ENCODE peak calls at places on chromosomes 12 and 14, in five cellular contexts. One of them, this sample, is unnamed.

GRCh38 chr14:49982082-49982481 is 89.2 kb downstream of the ARF6 start:
- DNase-seq in transverse colon: no peak
- DNase-seq in psoas muscle: no peak
- DNase-seq in mucosa of descending colon: no peak
- DNase-seq in GM23338: no peak
- DNase-seq in this sample: no peak

GRCh38 chr12:104622942-104623341 is 166.2 kb downstream of the CHST11 start:
- DNase-seq in transverse colon: no peak
- DNase-seq in psoas muscle: no peak
- DNase-seq in mucosa of descending colon: no peak
- DNase-seq in GM23338: peak; percentile 76
- DNase-seq in this sample: no peak

GRCh38 chr14:49962616-49963015 is 69.7 kb downstream of the ARF6 start:
- DNase-seq in transverse colon: peak; percentile 75
- DNase-seq in psoas muscle: no peak
- DNase-seq in mucosa of descending colon: peak; percentile 69
- DNase-seq in GM23338: no peak
- DNase-seq in this sample: peak; percentile 50

GRCh38 chr14:68762944-68763831 is 29.7 kb downstream of the ZFP36L1 start:
- DNase-seq in transverse colon: no peak
- DNase-seq in psoas muscle: peak; percentile 53
- DNase-seq in mucosa of descending colon: peak; percentile 47
- DNase-seq in GM23338: peak; percentile 72
- DNase-seq in this sample: no peak

GRCh38 chr12:105289114-105289904 is 41.2 kb upstream of the C12orf75 start:
- DNase-seq in transverse colon: no peak
- DNase-seq in psoas muscle: no peak
- DNase-seq in mucosa of descending colon: no peak
- DNase-seq in GM23338: no peak
- DNase-seq in this sample: no peak

GRCh38 chr12:76018111-76018510 is 13.5 kb downstream of the PHLDA1 start:
- DNase-seq in transverse colon: no peak
- DNase-seq in psoas muscle: no peak
- DNase-seq in mucosa of descending colon: no peak
- DNase-seq in GM23338: peak; percentile 56
- DNase-seq in this sample: peak; percentile 64

GRCh38 chr14:55028066-55028465 is 1.0 kb downstream of the SOCS4 start:
- DNase-seq in transverse colon: no peak
- DNase-seq in psoas muscle: no peak
- DNase-seq in mucosa of descending colon: no peak
- DNase-seq in GM23338: no peak
- DNase-seq in this sample: no peak

GRCh38 chr12:68487721-68488309 is 122.9 kb upstream of the RAP1B start:
- DNase-seq in transverse colon: no peak
- DNase-seq in psoas muscle: no peak
- DNase-seq in mucosa of descending colon: no peak
- DNase-seq in GM23338: peak; percentile 54
- DNase-seq in this sample: no peak

DNA sequence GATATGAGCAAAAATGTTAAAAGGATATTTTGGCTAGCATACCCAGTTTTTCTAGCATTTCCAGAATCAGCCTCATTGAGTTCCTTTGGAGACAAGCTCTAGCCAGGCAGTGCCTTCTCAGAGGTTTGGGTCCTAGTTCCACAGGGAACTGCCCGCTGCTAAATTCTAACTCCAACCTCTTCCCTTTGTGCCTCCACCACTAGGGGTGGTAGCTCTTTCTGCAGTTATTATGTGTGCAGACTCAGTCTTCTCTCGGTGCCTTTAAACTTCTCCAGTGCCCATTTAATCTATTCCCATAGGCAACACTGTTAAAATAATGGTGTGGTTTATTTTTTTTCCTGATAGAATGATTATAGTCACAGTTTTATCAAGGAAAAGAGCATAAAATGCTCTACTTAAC is 21.5 kb upstream of the SLC25A3 start:
- DNase-seq in transverse colon: no peak
- DNase-seq in psoas muscle: no peak
- DNase-seq in mucosa of descending colon: no peak
- DNase-seq in GM23338: peak; percentile 67
- DNase-seq in this sample: no peak
- TF ChIP-seq CTCF in transverse colon: no peak
- TF ChIP-seq CTCF in psoas muscle: no peak
- TF ChIP-seq CTCF in mucosa of descending colon: no peak
- TF ChIP-seq CTCF in GM23338: peak; percentile 56
- TF ChIP-seq CTCF in this sample: no peak

DNA sequence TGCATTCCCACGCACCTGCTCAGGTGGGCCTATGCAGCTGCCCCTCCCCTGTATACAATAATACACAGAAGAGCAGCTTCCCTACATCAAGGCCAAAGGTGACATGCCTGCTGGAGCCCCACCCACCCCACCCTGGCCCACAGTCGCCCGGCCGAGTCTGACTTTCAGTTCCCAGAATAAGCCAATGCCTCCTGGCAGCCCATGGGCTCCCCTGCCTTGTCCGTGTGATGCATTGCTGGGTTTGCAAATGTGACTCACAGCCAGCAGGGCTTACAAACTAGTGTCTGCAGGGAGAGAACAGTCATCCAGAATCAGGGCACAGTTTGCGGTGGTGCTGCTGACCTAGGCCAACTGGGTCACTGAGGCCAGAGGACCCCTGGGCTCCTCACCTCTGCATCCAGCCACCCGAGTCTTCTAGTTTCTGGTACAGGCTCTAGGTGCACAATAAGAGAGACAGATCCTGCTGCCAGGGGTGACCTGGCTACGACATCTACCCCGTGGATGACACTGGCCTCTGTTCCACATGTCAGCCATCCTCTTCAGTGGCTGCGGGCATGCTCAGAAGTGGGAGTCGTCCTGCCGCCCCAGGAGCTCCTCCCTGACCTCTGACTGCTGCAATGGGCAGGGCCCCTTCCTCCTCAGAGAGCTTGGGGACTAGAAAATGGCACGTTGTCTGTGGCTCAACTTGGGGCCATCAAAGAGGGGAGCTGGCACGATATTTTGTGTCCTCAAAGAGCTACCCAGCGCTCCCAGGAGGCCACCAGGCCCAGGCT is 84.5 kb downstream of the CHGA start:
- DNase-seq in transverse colon: peak; percentile 62
- DNase-seq in psoas muscle: peak; percentile 65
- DNase-seq in mucosa of descending colon: peak; percentile 38
- DNase-seq in GM23338: no peak
- DNase-seq in this sample: no peak
- H3K4me1 ChIP-seq in transverse colon: peaks cover 33% of the 10 kb centered on the region
- H3K4me1 ChIP-seq in psoas muscle: peaks cover 39% of the 10 kb centered on the region
- H3K4me1 ChIP-seq in mucosa of descending colon: peaks cover 25% of the 10 kb centered on the region
- H3K4me1 ChIP-seq in GM23338: no peaks in the 10 kb centered on the region
- H3K4me1 ChIP-seq in this sample: peaks cover 59% of the 10 kb centered on the region

GRCh38 chr12:120172053-120172452 is 22.5 kb downstream of the GCN1 start:
- DNase-seq in transverse colon: no peak
- DNase-seq in psoas muscle: no peak
- DNase-seq in mucosa of descending colon: no peak
- DNase-seq in GM23338: no peak
- DNase-seq in this sample: no peak

GRCh38 chr12:120169946-120170345 is 24.6 kb downstream of the GCN1 start:
- DNase-seq in transverse colon: no peak
- DNase-seq in psoas muscle: no peak
- DNase-seq in mucosa of descending colon: no peak
- DNase-seq in GM23338: no peak
- DNase-seq in this sample: no peak

GRCh38 chr12:120167529-120168095 is 26.9 kb downstream of the GCN1 start:
- DNase-seq in transverse colon: no peak
- DNase-seq in psoas muscle: no peak
- DNase-seq in mucosa of descending colon: no peak
- DNase-seq in GM23338: no peak
- DNase-seq in this sample: no peak

GRCh38 chr12:120170631-120171030 is 23.9 kb downstream of the GCN1 start:
- DNase-seq in transverse colon: no peak
- DNase-seq in psoas muscle: no peak
- DNase-seq in mucosa of descending colon: no peak
- DNase-seq in GM23338: no peak
- DNase-seq in this sample: no peak

GRCh38 chr12:120168337-120168736 is 26.2 kb downstream of the GCN1 start:
- DNase-seq in transverse colon: no peak
- DNase-seq in psoas muscle: no peak
- DNase-seq in mucosa of descending colon: no peak
- DNase-seq in GM23338: no peak
- DNase-seq in this sample: no peak
- TF ChIP-seq CTCF in transverse colon: no peak
- TF ChIP-seq CTCF in psoas muscle: no peak
- TF ChIP-seq CTCF in mucosa of descending colon: no peak
- TF ChIP-seq CTCF in GM23338: no peak
- TF ChIP-seq CTCF in this sample: no peak

GRCh38 chr12:3364226-3364625 is 126.8 kb upstream of the PRMT8 start:
- DNase-seq in transverse colon: no peak
- DNase-seq in psoas muscle: no peak
- DNase-seq in mucosa of descending colon: no peak
- DNase-seq in GM23338: no peak
- DNase-seq in this sample: no peak

GRCh38 chr12:3365416-3366385 is 125.3 kb upstream of the PRMT8 start:
- DNase-seq in transverse colon: no peak
- DNase-seq in psoas muscle: no peak
- DNase-seq in mucosa of descending colon: peak; percentile 15
- DNase-seq in GM23338: peak; percentile 74
- DNase-seq in this sample: peak; percentile 89

GRCh38 chr12:3366451-3367155 is 124.4 kb upstream of the PRMT8 start:
- DNase-seq in transverse colon: no peak
- DNase-seq in psoas muscle: no peak
- DNase-seq in mucosa of descending colon: no peak
- DNase-seq in GM23338: peak; percentile 53
- DNase-seq in this sample: no peak

GRCh38 chr12:3363608-3364007 is 127.4 kb upstream of the PRMT8 start:
- DNase-seq in transverse colon: peak; percentile 19
- DNase-seq in psoas muscle: no peak
- DNase-seq in mucosa of descending colon: peak; percentile 20
- DNase-seq in GM23338: no peak
- DNase-seq in this sample: no peak

GRCh38 chr12:3364661-3365264 is 126.2 kb upstream of the PRMT8 start:
- DNase-seq in transverse colon: no peak
- DNase-seq in psoas muscle: no peak
- DNase-seq in mucosa of descending colon: no peak
- DNase-seq in GM23338: no peak
- DNase-seq in this sample: no peak
- H3K4me1 ChIP-seq in transverse colon: no peaks in the 10 kb centered on the region
- H3K4me1 ChIP-seq in psoas muscle: no peaks in the 10 kb centered on the region
- H3K4me1 ChIP-seq in mucosa of descending colon: no peaks in the 10 kb centered on the region
- H3K4me1 ChIP-seq in GM23338: peaks cover 9% of the 10 kb centered on the region
- H3K4me1 ChIP-seq in this sample: peaks cover 6% of the 10 kb centered on the region

GRCh38 chr12:53714004-53714403 is 13.2 kb downstream of the CALCOCO1 start:
- DNase-seq in transverse colon: no peak
- DNase-seq in psoas muscle: no peak
- DNase-seq in mucosa of descending colon: no peak
- DNase-seq in GM23338: no peak
- DNase-seq in this sample: no peak

GRCh38 chr12:53710098-53710497 is 17.2 kb downstream of the CALCOCO1 start:
- DNase-seq in transverse colon: no peak
- DNase-seq in psoas muscle: no peak
- DNase-seq in mucosa of descending colon: no peak
- DNase-seq in GM23338: no peak
- DNase-seq in this sample: no peak

GRCh38 chr12:53713516-53713915 is 13.7 kb downstream of the CALCOCO1 start:
- DNase-seq in transverse colon: no peak
- DNase-seq in psoas muscle: no peak
- DNase-seq in mucosa of descending colon: no peak
- DNase-seq in GM23338: no peak
- DNase-seq in this sample: no peak

GRCh38 chr12:53709671-53710070 is 17.6 kb downstream of the CALCOCO1 start:
- DNase-seq in transverse colon: no peak
- DNase-seq in psoas muscle: no peak
- DNase-seq in mucosa of descending colon: no peak
- DNase-seq in GM23338: no peak
- DNase-seq in this sample: no peak

DNA sequence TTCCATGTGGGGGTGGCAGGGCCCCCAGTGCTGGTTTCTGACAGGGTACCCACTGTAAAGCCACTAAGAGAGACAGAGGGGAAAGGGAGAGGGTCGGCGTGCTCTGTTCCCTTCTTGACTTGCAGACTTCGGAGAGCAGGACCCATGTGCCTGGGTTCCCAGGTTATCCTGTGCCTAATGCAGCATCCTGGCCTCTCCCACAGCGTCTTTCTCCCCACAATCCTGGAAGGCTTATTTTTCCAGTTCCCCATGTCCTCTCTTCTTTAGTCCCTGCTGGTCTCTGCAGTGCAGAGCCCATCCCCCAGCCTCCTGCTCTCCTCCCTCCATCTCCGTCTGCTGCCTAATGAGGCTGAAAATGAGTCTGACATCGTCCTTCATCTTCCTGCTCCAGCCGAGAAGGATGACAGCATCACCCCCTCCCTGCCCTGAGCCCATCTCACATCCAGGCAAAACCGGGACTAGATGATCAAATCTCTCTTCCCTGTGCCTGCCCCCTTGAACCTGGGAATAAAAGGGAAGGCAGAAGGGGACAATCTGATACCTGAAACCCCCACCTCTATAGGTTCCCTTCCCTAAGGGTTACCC is 15.1 kb downstream of the CALCOCO1 start:
- DNase-seq in transverse colon: no peak
- DNase-seq in psoas muscle: no peak
- DNase-seq in mucosa of descending colon: no peak
- DNase-seq in GM23338: no peak
- DNase-seq in this sample: no peak
- TF ChIP-seq CTCF in transverse colon: no peak
- TF ChIP-seq CTCF in psoas muscle: no peak
- TF ChIP-seq CTCF in mucosa of descending colon: no peak
- TF ChIP-seq CTCF in GM23338: no peak
- TF ChIP-seq CTCF in this sample: no peak

GRCh38 chr14:100071545-100071944 is 6.3 kb downstream of the EVL start:
- DNase-seq in transverse colon: no peak
- DNase-seq in psoas muscle: no peak
- DNase-seq in mucosa of descending colon: no peak
- DNase-seq in GM23338: no peak
- DNase-seq in this sample: no peak

GRCh38 chr14:100069161-100069800 is 4.1 kb downstream of the EVL start:
- DNase-seq in transverse colon: no peak
- DNase-seq in psoas muscle: no peak
- DNase-seq in mucosa of descending colon: no peak
- DNase-seq in GM23338: no peak
- DNase-seq in this sample: no peak

GRCh38 chr14:100067971-100068959 is 3.0 kb downstream of the EVL start:
- DNase-seq in transverse colon: peak; percentile 66
- DNase-seq in psoas muscle: peak; percentile 34
- DNase-seq in mucosa of descending colon: peak; percentile 61
- DNase-seq in GM23338: no peak
- DNase-seq in this sample: no peak

GRCh38 chr14:100072783-100073346 is 7.6 kb downstream of the EVL start:
- DNase-seq in transverse colon: peak; percentile 75
- DNase-seq in psoas muscle: no peak
- DNase-seq in mucosa of descending colon: peak; percentile 68
- DNase-seq in GM23338: peak; percentile 24
- DNase-seq in this sample: no peak

GRCh38 chr14:100070310-100070709 is 5.1 kb downstream of the EVL start:
- DNase-seq in transverse colon: no peak
- DNase-seq in psoas muscle: no peak
- DNase-seq in mucosa of descending colon: no peak
- DNase-seq in GM23338: no peak
- DNase-seq in this sample: no peak
- H3K4me1 ChIP-seq in transverse colon: no peaks in the 10 kb centered on the region
- H3K4me1 ChIP-seq in psoas muscle: peaks cover 7% of the 10 kb centered on the region
- H3K4me1 ChIP-seq in mucosa of descending colon: peaks cover 3% of the 10 kb centered on the region
- H3K4me1 ChIP-seq in GM23338: no peaks in the 10 kb centered on the region
- H3K4me1 ChIP-seq in this sample: peaks cover 60% of the 10 kb centered on the region

GRCh38 chr12:91926810-91927209 is 218.8 kb downstream of the BTG1 start:
- DNase-seq in transverse colon: no peak
- DNase-seq in psoas muscle: no peak
- DNase-seq in mucosa of descending colon: no peak
- DNase-seq in GM23338: no peak
- DNase-seq in this sample: no peak
- TF ChIP-seq CTCF in transverse colon: no peak
- TF ChIP-seq CTCF in psoas muscle: no peak
- TF ChIP-seq CTCF in mucosa of descending colon: no peak
- TF ChIP-seq CTCF in GM23338: no peak
- TF ChIP-seq CTCF in this sample: no peak

This sample was measured in upper lobe of left lung.